ENCODE peak calls at places on chromosome 5, in nine cellular contexts. L, B, N, V, E, O, A, P and R are unnamed samples.

GRCh38 chr5:55429707-55430253 is 105.0 kb downstream of the PLPP1 start:
- DNase-seq in L (peak), B (no peak), N (no peak), V (no peak), E (no peak), O (no peak), A (no peak), P (no peak), R (no peak)

GRCh38 chr5:133735346-133735745 is 123.0 kb upstream of the FSTL4 start:
- DNase-seq in L (no peak), B (no peak), N (no peak), V (peak), E (peak), O (peak), A (no peak), P (no peak), R (peak)

GRCh38 chr5:131067596-131067995 is 97.5 kb downstream of the HINT1 start:
- DNase-seq in L (no peak), B (no peak), N (no peak), V (peak), E (no peak), O (no peak), A (no peak), P (no peak), R (no peak)

GRCh38 chr5:14884062-14884612 is 12.6 kb upstream of the ANKH start:
- DNase-seq in L (no peak), B (no peak), N (no peak), V (no peak), E (no peak), O (no peak), A (no peak), P (no peak), R (no peak)

GRCh38 chr5:159864885-159865622 is 51.2 kb upstream of the ADRA1B start:
- DNase-seq in L (no peak), B (peak), N (peak), V (no peak), E (no peak), O (peak), A (no peak), P (no peak), R (no peak)

GRCh38 chr5:115735108-115735998 is 81.1 kb downstream of the CDO1 start:
- DNase-seq in L (no peak), B (no peak), N (no peak), V (no peak), E (no peak), O (no peak), A (no peak), P (peak), R (no peak)

GRCh38 chr5:1847611-1848010 is 35.1 kb downstream of the IRX4 start:
- DNase-seq in L (no peak), B (no peak), N (no peak), V (no peak), E (no peak), O (no peak), A (no peak), P (no peak), R (no peak)

GRCh38 chr5:119179857-119180641 is 109.2 kb downstream of the DMXL1 start:
- DNase-seq in L (no peak), B (no peak), N (peak), V (peak), E (no peak), O (peak), A (no peak), P (no peak), R (no peak)

GRCh38 chr5:114744406-114744805 is 382.5 kb downstream of the KCNN2 start:
- DNase-seq in L (no peak), B (no peak), N (no peak), V (peak), E (no peak), O (no peak), A (no peak), P (no peak), R (no peak)

GRCh38 chr5:58980890-58981289 is 398.0 kb downstream of the RAB3C start:
- DNase-seq in L (no peak), B (no peak), N (no peak), V (no peak), E (no peak), O (no peak), A (no peak), P (no peak), R (no peak)

GRCh38 chr5:135039526-135040296 is 5.7 kb upstream of the PITX1 start:
- DNase-seq in L (no peak), B (no peak), N (no peak), V (no peak), E (no peak), O (no peak), A (no peak), P (no peak), R (no peak)

GRCh38 chr5:132003170-132003744 is 8.2 kb downstream of the ACSL6 start:
- DNase-seq in L (peak), B (no peak), N (no peak), V (no peak), E (peak), O (no peak), A (no peak), P (peak), R (no peak)

GRCh38 chr5:37786855-37787254 is 53.0 kb downstream of the GDNF start:
- DNase-seq in L (no peak), B (no peak), N (peak), V (peak), E (no peak), O (peak), A (no peak), P (no peak), R (no peak)

GRCh38 chr5:83590966-83591365 is 119.4 kb downstream of the VCAN start:
- DNase-seq in L (no peak), B (no peak), N (no peak), V (no peak), E (no peak), O (no peak), A (no peak), P (no peak), R (no peak)

GRCh38 chr5:80755634-80756033 is 100.9 kb upstream of the DHFR start:
- DNase-seq in L (no peak), B (peak), N (no peak), V (no peak), E (no peak), O (peak), A (no peak), P (no peak), R (no peak)

GRCh38 chr5:65760504-65761275 is 38.7 kb downstream of the NLN start:
- DNase-seq in L (peak), B (no peak), N (peak), V (peak), E (peak), O (peak), A (no peak), P (no peak), R (no peak)

GRCh38 chr5:116441223-116441622 is 133.4 kb downstream of the SEMA6A start:
- DNase-seq in L (no peak), B (no peak), N (no peak), V (peak), E (no peak), O (no peak), A (no peak), P (no peak), R (no peak)

GRCh38 chr5:107930891-107931290 is 260.2 kb upstream of the EFNA5 start:
- DNase-seq in L (no peak), B (no peak), N (no peak), V (peak), E (no peak), O (no peak), A (no peak), P (no peak), R (no peak)

GRCh38 chr5:177484902-177485549 is 11.6 kb upstream of the DBN1 start:
- DNase-seq in L (no peak), B (no peak), N (no peak), V (peak), E (no peak), O (no peak), A (no peak), P (no peak), R (no peak)

GRCh38 chr5:161301586-161301985 is 244.9 kb downstream of the GABRB2 start:
- DNase-seq in L (no peak), B (no peak), N (no peak), V (no peak), E (no peak), O (no peak), A (no peak), P (no peak), R (no peak)

GRCh38 chr5:160629007-160629402 is 207.3 kb downstream of the PTTG1 start:
- DNase-seq in L (no peak), B (no peak), N (no peak), V (no peak), E (no peak), O (no peak), A (no peak), P (peak), R (no peak)

GRCh38 chr5:137622850-137623249 is 113.0 kb downstream of the KLHL3 start:
- DNase-seq in L (peak), B (peak), N (no peak), V (no peak), E (peak), O (peak), A (peak), P (peak), R (peak)

GRCh38 chr5:178293400-178293799 is 60.8 kb upstream of the PHYKPL start:
- DNase-seq in L (peak), B (no peak), N (no peak), V (no peak), E (no peak), O (no peak), A (no peak), P (no peak), R (peak)

GRCh38 chr5:53027913-53028312 is 38.8 kb downstream of the ITGA2 start:
- DNase-seq in L (peak), B (no peak), N (no peak), V (peak), E (peak), O (peak), A (no peak), P (no peak), R (no peak)

GRCh38 chr5:111068208-111068607 is 3.3 kb upstream of the TSLP start:
- DNase-seq in L (no peak), B (no peak), N (no peak), V (no peak), E (no peak), O (no peak), A (no peak), P (no peak), R (no peak)

GRCh38 chr5:131513780-131514179 is 121.2 kb downstream of the RAPGEF6 start:
- DNase-seq in L (no peak), B (no peak), N (no peak), V (no peak), E (no peak), O (no peak), A (no peak), P (no peak), R (no peak)

GRCh38 chr5:35145671-35146317 is 84.5 kb downstream of the PRLR start:
- DNase-seq in L (no peak), B (no peak), N (no peak), V (peak), E (no peak), O (no peak), A (no peak), P (no peak), R (no peak)

GRCh38 chr5:42507451-42508092 is 84.3 kb downstream of the GHR start:
- DNase-seq in L (no peak), B (no peak), N (no peak), V (no peak), E (no peak), O (no peak), A (no peak), P (no peak), R (no peak)

GRCh38 chr5:73218552-73219171 is 45.7 kb downstream of the TMEM174 start:
- DNase-seq in L (no peak), B (no peak), N (no peak), V (peak), E (no peak), O (peak), A (no peak), P (no peak), R (no peak)

GRCh38 chr5:37900692-37901091 is 60.9 kb upstream of the GDNF start:
- DNase-seq in L (peak), B (no peak), N (peak), V (peak), E (peak), O (peak), A (no peak), P (no peak), R (no peak)

GRCh38 chr5:59640411-59640810 is 253.1 kb downstream of the PDE4D start:
- DNase-seq in L (peak), B (no peak), N (no peak), V (peak), E (no peak), O (peak), A (no peak), P (no peak), R (no peak)

GRCh38 chr5:34571380-34572041 is 84.6 kb upstream of the RAI14 start:
- DNase-seq in L (no peak), B (no peak), N (no peak), V (no peak), E (no peak), O (peak), A (no peak), P (no peak), R (no peak)

GRCh38 chr5:67118050-67118620 is 78.5 kb downstream of the CD180 start:
- DNase-seq in L (no peak), B (no peak), N (no peak), V (no peak), E (no peak), O (no peak), A (no peak), P (no peak), R (no peak)

DNA sequence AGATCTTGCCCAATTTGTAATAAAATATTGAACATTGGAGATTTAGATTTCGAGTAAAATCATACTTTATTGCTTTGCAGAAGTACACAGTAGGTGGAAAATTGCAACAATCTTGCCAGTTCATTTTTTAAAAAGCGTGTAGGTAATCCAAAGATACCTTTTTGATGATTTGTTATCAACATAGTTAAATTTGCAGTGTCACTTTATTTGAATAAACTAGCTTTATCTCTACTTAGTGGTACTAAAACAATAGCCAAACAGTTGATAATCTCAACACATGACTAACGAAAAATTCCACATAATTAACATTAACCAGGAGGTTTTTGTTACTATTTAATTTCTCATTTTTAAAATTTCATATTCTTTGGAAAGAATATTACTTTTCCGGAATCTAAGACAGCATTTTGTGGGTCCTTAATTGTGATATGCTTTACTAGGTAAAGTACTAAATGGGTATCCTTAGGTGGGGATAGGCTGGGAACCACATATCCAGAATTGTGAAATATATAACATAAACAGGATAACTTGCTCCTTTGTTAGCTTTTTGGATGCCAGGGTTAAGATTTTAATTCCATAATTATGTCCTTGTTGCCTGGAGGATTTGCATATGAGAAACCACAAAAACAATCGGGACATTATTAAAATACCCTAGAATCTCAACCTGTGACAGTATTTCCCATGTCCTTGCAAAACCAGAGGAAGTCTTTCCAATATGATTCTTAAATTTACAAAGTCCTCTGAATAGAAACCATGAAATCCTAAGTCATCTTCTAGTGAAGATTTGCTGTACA is 2.4 kb upstream of the CHD1 start:
- DNase-seq in L (no peak), B (no peak), N (no peak), V (no peak), E (no peak), O (no peak), A (no peak), P (no peak), R (no peak)
- H3K4me3 ChIP-seq in L (no peak), B (no peak), N (no peak), V (peak), E (no peak), O (no peak), A (no peak), P (no peak), R (no peak)

DNA sequence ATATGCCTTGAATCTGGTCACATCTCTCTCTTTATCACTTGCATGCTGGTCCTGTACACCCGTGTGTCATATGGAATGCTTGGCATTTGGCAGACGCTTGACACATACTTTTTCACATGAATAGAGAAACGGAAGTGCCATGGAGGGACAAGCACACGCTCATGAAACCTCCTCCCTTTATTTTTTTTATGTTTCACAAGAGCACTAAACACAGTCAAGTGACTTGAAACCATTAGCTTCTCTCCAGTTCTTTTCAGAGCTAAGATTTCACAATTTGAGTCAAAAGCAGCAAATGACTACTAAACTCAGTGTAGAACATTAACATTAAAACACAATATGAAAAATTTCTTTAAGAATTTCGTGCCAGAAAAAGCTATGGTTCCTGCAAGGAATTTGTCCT is 151.1 kb downstream of the DOCK2 start:
- DNase-seq in L (no peak), B (no peak), N (no peak), V (peak), E (no peak), O (peak), A (no peak), P (no peak), R (no peak)
- TF ChIP-seq CTCF in L (no peak), B (no peak), N (no peak), V (no peak), E (no peak), O (no peak), A (no peak), P (no peak), R (no peak)

GRCh38 chr5:176359658-176360057 is 1.9 kb downstream of the KIAA1191 start:
- DNase-seq in L (no peak), B (no peak), N (no peak), V (peak), E (no peak), O (no peak), A (no peak), P (no peak), R (no peak)
- H3K4me3 ChIP-seq in L (no peak), B (no peak), N (no peak), V (peak), E (peak), O (no peak), A (no peak), P (no peak), R (no peak)

DNA sequence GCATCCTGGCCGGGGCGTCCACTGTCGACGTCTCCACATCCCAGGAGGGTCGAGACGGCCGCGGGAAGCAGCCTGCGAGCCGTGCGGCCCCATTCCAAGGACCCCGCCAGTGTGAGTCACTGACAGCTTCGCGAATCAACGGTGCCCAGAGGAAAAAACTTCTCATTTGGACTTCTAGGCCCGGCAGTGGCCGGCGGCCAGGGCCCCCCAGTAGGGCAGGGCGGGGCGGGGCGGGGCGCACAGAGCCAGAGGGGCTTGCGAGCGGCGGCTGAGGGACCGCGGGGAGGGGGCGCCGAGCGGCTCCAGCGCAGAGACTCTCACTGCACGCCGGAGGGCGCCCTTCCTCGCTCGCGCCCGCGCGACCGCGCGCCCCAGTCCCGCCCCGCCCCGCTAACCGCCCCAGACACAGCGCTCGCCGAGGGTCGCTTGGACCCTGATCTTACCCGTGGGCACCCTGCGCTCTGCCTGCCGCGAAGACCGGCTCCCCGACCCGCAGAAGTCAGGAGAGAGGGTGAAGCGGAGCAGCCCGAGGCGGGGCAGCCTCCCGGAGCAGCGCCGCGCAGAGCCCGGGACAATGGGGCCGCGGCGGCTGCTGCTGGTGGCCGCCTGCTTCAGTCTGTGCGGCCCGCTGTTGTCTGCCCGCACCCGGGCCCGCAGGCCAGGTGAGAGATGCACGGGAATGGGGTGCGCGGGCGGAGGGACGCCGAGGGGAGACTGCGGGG is at the start of gene F2R:
- DNase-seq in L (peak), B (peak), N (no peak), V (peak), E (peak), O (peak), A (no peak), P (no peak), R (peak)
- TF ChIP-seq CTCF in L (peak), B (no peak), N (peak), V (peak), E (peak), O (no peak), A (peak), P (peak), R (no peak)

GRCh38 chr5:523658-524441 is 399 bp downstream of the SLC9A3 start:
- DNase-seq in L (no peak), B (no peak), N (no peak), V (no peak), E (no peak), O (no peak), A (no peak), P (no peak), R (no peak)
- H3K4me3 ChIP-seq in L (peak), B (no peak), N (no peak), V (no peak), E (peak), O (no peak), A (peak), P (peak), R (no peak)